ENCODE peak calls at places on chromosomes 3 and 15, in four cellular contexts. T is CD4-positive, alpha-beta T cell; X is EL; Z is iris pigment epithelial cell. V is an unnamed sample.

GRCh38 chr15:99436472-99437314 is 129.1 kb upstream of the MEF2A start:
- DNase-seq in T (no peak), X (no peak), Z (no peak), V (no peak)

GRCh38 chr3:183527421-183527979 is 28.0 kb downstream of the KLHL6 start:
- DNase-seq in T (no peak), X (no peak), Z (no peak), V (no peak)

GRCh38 chr3:197775317-197775716 is 15.7 kb upstream of the LRCH3 start:
- DNase-seq in T (no peak), X (no peak), Z (no peak), V (no peak)

GRCh38 chr3:126760541-126760940 is 56.5 kb downstream of the CHCHD6 start:
- DNase-seq in T (no peak), X (no peak), Z (no peak), V (no peak)

GRCh38 chr3:79339846-79340245 is 428.0 kb downstream of the ROBO1 start:
- DNase-seq in T (no peak), X (no peak), Z (no peak), V (no peak)

GRCh38 chr15:29345549-29346525 is 76.2 kb upstream of the NSMCE3 start:
- DNase-seq in T (no peak), X (no peak), Z (no peak), V (no peak)

GRCh38 chr3:144622845-144623244 is 651.2 kb downstream of the DIPK2A start:
- DNase-seq in T (no peak), X (no peak), Z (no peak), V (no peak)

GRCh38 chr3:67863869-67864268 is 209.5 kb upstream of the SUCLG2 start:
- DNase-seq in T (no peak), X (peak; percentile 29), Z (peak; percentile 44), V (no peak)

GRCh38 chr15:59410448-59410896 is 27.5 kb upstream of the FAM81A start:
- DNase-seq in T (no peak), X (no peak), Z (peak; percentile 42), V (no peak)

GRCh38 chr3:182129745-182130144 is 418.0 kb downstream of the SOX2 start:
- DNase-seq in T (no peak), X (no peak), Z (no peak), V (no peak)

GRCh38 chr3:16427309-16427965 is 86.1 kb downstream of the RFTN1 start:
- DNase-seq in T (no peak), X (peak; percentile 86), Z (peak; percentile 98), V (no peak)

GRCh38 chr15:56715220-56715619 is 18.1 kb downstream of the ZNF280D start:
- DNase-seq in T (no peak), X (no peak), Z (no peak), V (no peak)

GRCh38 chr15:90818251-90819210 is 49.9 kb upstream of the FURIN start:
- DNase-seq in T (no peak), X (no peak), Z (no peak), V (peak; percentile 37)

GRCh38 chr3:142645236-142645793 is 49.1 kb downstream of the PLS1 start:
- DNase-seq in T (no peak), X (peak; percentile 51), Z (peak; percentile 76), V (no peak)

GRCh38 chr15:90266485-90266884 is 1.0 kb downstream of the NGRN start:
- DNase-seq in T (peak; percentile 13), X (peak; percentile 39), Z (peak; percentile 39), V (no peak)

GRCh38 chr15:25710184-25710583 is 152.9 kb downstream of the ATP10A start:
- DNase-seq in T (peak; percentile 34), X (peak; percentile 18), Z (no peak), V (peak; percentile 22)

GRCh38 chr3:126309162-126309561 is 48.0 kb downstream of the KLF15 start:
- DNase-seq in T (no peak), X (no peak), Z (no peak), V (no peak)

GRCh38 chr3:140316895-140317400 is 360.9 kb upstream of the TRIM42 start:
- DNase-seq in T (no peak), X (no peak), Z (no peak), V (no peak)

GRCh38 chr3:161939919-161940693 is 443.5 kb downstream of the OTOL1 start:
- DNase-seq in T (no peak), X (no peak), Z (no peak), V (no peak)

GRCh38 chr3:95302044-95302443 is 1239.2 kb downstream of the NSUN3 start:
- DNase-seq in T (no peak), X (peak; percentile 1), Z (peak; percentile 86), V (no peak)

GRCh38 chr3:111758642-111759041 is 100.4 kb upstream of the PHLDB2 start:
- DNase-seq in T (no peak), X (peak; percentile 66), Z (peak; percentile 79), V (no peak)

GRCh38 chr15:25250011-25250596 is 188.7 kb downstream of the UBE3A start:
- DNase-seq in T (no peak), X (no peak), Z (no peak), V (no peak)

GRCh38 chr3:39781632-39782031 is 27.8 kb upstream of the MYRIP start:
- DNase-seq in T (no peak), X (no peak), Z (no peak), V (no peak)

GRCh38 chr3:192129586-192129985 is 597.8 kb downstream of the FGF12 start:
- DNase-seq in T (no peak), X (no peak), Z (no peak), V (no peak)

GRCh38 chr15:69820819-69821218 is 276.9 kb downstream of the TLE3 start:
- DNase-seq in T (no peak), X (no peak), Z (peak; percentile 55), V (no peak)

GRCh38 chr3:100708644-100708988 is 678 bp upstream of the TFG start:
- DNase-seq in T (no peak), X (no peak), Z (no peak), V (no peak)

GRCh38 chr3:71402872-71403271 is 180.7 kb downstream of the FOXP1 start:
- DNase-seq in T (no peak), X (no peak), Z (no peak), V (no peak)

GRCh38 chr3:110749006-110749405 is 322.6 kb upstream of the NECTIN3 start:
- DNase-seq in T (no peak), X (no peak), Z (no peak), V (no peak)

GRCh38 chr3:183577336-183577735 is 21.8 kb upstream of the KLHL6 start:
- DNase-seq in T (no peak), X (no peak), Z (no peak), V (no peak)

GRCh38 chr3:195286115-195286872 is 15.3 kb upstream of the XXYLT1 start:
- DNase-seq in T (no peak), X (peak; percentile 68), Z (peak; percentile 67), V (no peak)

GRCh38 chr15:92817339-92817886 is 82.7 kb upstream of the CHD2 start:
- DNase-seq in T (no peak), X (no peak), Z (no peak), V (no peak)

GRCh38 chr3:48215466-48215865 is 7.8 kb upstream of the CAMP start:
- DNase-seq in T (no peak), X (no peak), Z (peak; percentile 42), V (no peak)

GRCh38 chr3:127630811-127631714 is 2.1 kb downstream of the PODXL2 start:
- DNase-seq in T (no peak), X (no peak), Z (no peak), V (no peak)

GRCh38 chr3:61371123-61371522 is 119.9 kb upstream of the FHIT start:
- DNase-seq in T (no peak), X (peak; percentile 1), Z (peak; percentile 3), V (no peak)

GRCh38 chr15:69100821-69101220 is 59.6 kb upstream of the GLCE start:
- DNase-seq in T (no peak), X (no peak), Z (no peak), V (no peak)

GRCh38 chr3:134299185-134299887 is 48.7 kb upstream of the RYK start:
- DNase-seq in T (no peak), X (no peak), Z (peak; percentile 56), V (no peak)